ENCODE peak calls at places on chromosomes 12 and 14, in seven cellular contexts. H is HT1080; K is AG20443; G is stimulated activated CD4-positive, alpha-beta T cell treated with anti-CD3 and anti-CD28 coated beads, Interleukin-2, amount 100 ng/mL, for 24 hours; R is occipital lobe; B is NCI-H446; M is memory B cell. S is an unnamed sample.

GRCh38 chr12:25690996-25691864 is 138.1 kb upstream of the LMNTD1 start:
- DNase-seq in H (no peak), K (no peak), G (no peak), R (no peak), B (no peak), M (no peak), S (no peak)

GRCh38 chr12:107400686-107401447 is 284.7 kb upstream of the PWP1 start:
- DNase-seq in H (no peak), K (peak), G (no peak), R (no peak), B (no peak), M (no peak), S (no peak)

GRCh38 chr12:132109741-132110140 is 34.4 kb downstream of the DDX51 start:
- DNase-seq in H (no peak), K (no peak), G (no peak), R (no peak), B (no peak), M (no peak), S (peak)

GRCh38 chr14:75559451-75560187 is 18.8 kb upstream of the FLVCR2 start:
- DNase-seq in H (peak), K (peak), G (peak), R (no peak), B (no peak), M (no peak), S (peak)

GRCh38 chr14:21860172-21860571 is 186.6 kb upstream of the OR4E1 start:
- DNase-seq in H (peak), K (no peak), G (peak), R (no peak), B (no peak), M (no peak), S (no peak)

GRCh38 chr12:40473979-40474378 is 218.3 kb upstream of the CNTN1 start:
- DNase-seq in H (no peak), K (no peak), G (no peak), R (no peak), B (peak), M (no peak), S (no peak)

GRCh38 chr12:68305278-68305677 is 26.9 kb downstream of the MDM1 start:
- DNase-seq in H (no peak), K (no peak), G (no peak), R (no peak), B (no peak), M (no peak), S (no peak)

GRCh38 chr14:53432378-53432802 is 279.3 kb upstream of the DDHD1 start:
- DNase-seq in H (peak), K (peak), G (peak), R (no peak), B (peak), M (no peak), S (no peak)

GRCh38 chr12:104582739-104583138 is 126.0 kb downstream of the CHST11 start:
- DNase-seq in H (no peak), K (no peak), G (no peak), R (no peak), B (no peak), M (peak), S (no peak)

GRCh38 chr14:61130512-61131260 is 149.6 kb downstream of the SLC38A6 start:
- DNase-seq in H (no peak), K (no peak), G (no peak), R (no peak), B (no peak), M (no peak), S (no peak)

GRCh38 chr12:86331457-86331856 is 75.3 kb upstream of the MGAT4C start:
- DNase-seq in H (no peak), K (no peak), G (no peak), R (no peak), B (no peak), M (no peak), S (no peak)

GRCh38 chr12:46775796-46776195 is 50.0 kb downstream of the SLC38A4 start:
- DNase-seq in H (no peak), K (no peak), G (no peak), R (no peak), B (no peak), M (no peak), S (no peak)

GRCh38 chr12:46959484-46959883 is 119.9 kb upstream of the PCED1B start:
- DNase-seq in H (peak), K (peak), G (no peak), R (no peak), B (no peak), M (no peak), S (no peak)

GRCh38 chr14:34301107-34301734 is 160.8 kb downstream of the SPTSSA start:
- DNase-seq in H (peak), K (peak), G (no peak), R (no peak), B (peak), M (no peak), S (no peak)

GRCh38 chr12:88706286-88706685 is 126.0 kb upstream of the KITLG start:
- DNase-seq in H (no peak), K (no peak), G (no peak), R (no peak), B (no peak), M (no peak), S (no peak)

GRCh38 chr12:99121476-99121965 is 476.4 kb downstream of the APAF1 start:
- DNase-seq in H (no peak), K (no peak), G (no peak), R (no peak), B (no peak), M (no peak), S (no peak)

GRCh38 chr12:69998011-69998410 is 173.0 kb downstream of the MYRFL start:
- DNase-seq in H (peak), K (no peak), G (no peak), R (no peak), B (no peak), M (no peak), S (no peak)

GRCh38 chr14:50937800-50938199 is 6.5 kb downstream of the PYGL start:
- DNase-seq in H (no peak), K (no peak), G (no peak), R (no peak), B (no peak), M (no peak), S (no peak)

GRCh38 chr12:55818140-55818728 is 393 bp downstream of the ORMDL2 start:
- DNase-seq in H (peak), K (peak), G (no peak), R (no peak), B (no peak), M (no peak), S (no peak)

S was measured in activated T-cell treated with anti-CD3 and anti-CD28 coated beads, Interleukin-2, amount 50 U/mL, for 24 hours.